ENCODE peak calls at places on chromosomes 7 and 10, in six cellular contexts. Z, H, F, I, B and M are unnamed samples.
A peak's percentile ranks its signal among the peaks of the same experiment; 100 is the strongest.

GRCh38 chr10:132061030-132061429 is 4.7 kb upstream of the JAKMIP3 start:
- DNase-seq in F (no peak), I (no peak), B (no peak), H (no peak), Z (no peak), M (no peak)

GRCh38 chr7:49081076-49081475 is 156.7 kb downstream of the CDC14C start:
- DNase-seq in I (no peak), H (no peak), F (no peak), B (no peak), Z (no peak), M (no peak)

GRCh38 chr10:97039538-97040247 is 146.1 kb downstream of the SLIT1 start:
- DNase-seq in H (no peak), I (no peak), Z (no peak), F (no peak), B (no peak), M (peak; percentile 30)

GRCh38 chr10:62073429-62073828 is 171.9 kb downstream of the ARID5B start:
- DNase-seq in H (no peak), B (no peak), F (no peak), I (no peak), Z (no peak), M (no peak)

GRCh38 chr7:159328096-159328495 is 183.4 kb upstream of the VIPR2 start:
- DNase-seq in H (no peak), I (no peak), Z (no peak), F (no peak), B (no peak), M (no peak)

GRCh38 chr10:71294856-71295255 is 24.2 kb upstream of the SLC29A3 start:
- DNase-seq in F (no peak), I (no peak), Z (no peak), B (no peak), H (no peak), M (no peak)

GRCh38 chr7:66050990-66051424 is 24.6 kb upstream of the ASL start:
- DNase-seq in Z (no peak), I (no peak), H (peak; percentile 95), F (peak; percentile 85), B (peak; percentile 97), M (peak; percentile 87)

GRCh38 chr7:140348161-140348849 is 50.0 kb downstream of the SLC37A3 start:
- DNase-seq in B (peak; percentile 86), I (no peak), H (no peak), F (peak; percentile 44), Z (no peak), M (no peak)

GRCh38 chr10:71750124-71750841 is 23.0 kb downstream of the VSIR start:
- DNase-seq in B (no peak), H (no peak), I (no peak), F (no peak), Z (no peak), M (no peak)

GRCh38 chr7:87359366-87359765 is 13.9 kb downstream of the CROT start:
- DNase-seq in Z (no peak), H (peak; percentile 50), I (no peak), B (no peak), F (peak; percentile 47), M (no peak)

GRCh38 chr10:102841827-102842345 is 4.7 kb upstream of the CYP17A1 start:
- DNase-seq in H (no peak), F (no peak), B (no peak), Z (no peak), I (no peak), M (no peak)

GRCh38 chr7:116809636-116810266 is 52.6 kb upstream of the CAPZA2 start:
- DNase-seq in F (no peak), I (no peak), B (peak; percentile 38), Z (peak; percentile 89), H (peak; percentile 93), M (no peak)

GRCh38 chr10:11165591-11166543 is 148.2 kb downstream of the CELF2 start:
- DNase-seq in H (no peak), B (no peak), Z (peak; percentile 85), F (no peak), I (peak; percentile 5), M (no peak)

GRCh38 chr7:38748056-38748610 is 117.0 kb upstream of the AMPH start:
- DNase-seq in H (peak; percentile 69), B (no peak), I (peak; percentile 3), F (no peak), Z (peak; percentile 27), M (no peak)

GRCh38 chr7:132500727-132501410 is 75.4 kb downstream of the PLXNA4 start:
- DNase-seq in F (no peak), I (no peak), H (no peak), B (peak; percentile 27), Z (peak; percentile 64), M (no peak)

GRCh38 chr7:73435471-73436009 is 2.0 kb downstream of the FZD9 start:
- DNase-seq in B (no peak), I (no peak), H (no peak), Z (no peak), F (no peak), M (no peak)

GRCh38 chr10:117960345-117960744 is 86.4 kb downstream of the RAB11FIP2 start:
- DNase-seq in H (no peak), I (no peak), B (no peak), Z (no peak), F (no peak), M (no peak)

GRCh38 chr7:151404216-151405011 is 5.4 kb downstream of the WDR86 start:
- DNase-seq in H (peak; percentile 18), Z (no peak), B (no peak), F (no peak), I (peak; percentile 66), M (peak; percentile 57)

GRCh38 chr7:157302314-157302711 is 34.5 kb upstream of the DNAJB6 start:
- DNase-seq in F (peak; percentile 19), B (no peak), H (peak; percentile 54), Z (peak; percentile 41), I (no peak), M (peak; percentile 93)
- H3K4me3 ChIP-seq in F (no peak overlapping the region), B (no peak overlapping the region), H (no peak overlapping the region), Z (no peak overlapping the region), I (no peak overlapping the region), M (no peak overlapping the region)

GRCh38 chr10:16832351-16833080 is 15.3 kb upstream of the RSU1 start:
- DNase-seq in I (no peak), F (peak; percentile 85), H (peak; percentile 91), Z (no peak), B (peak; percentile 92), M (peak; percentile 75)

GRCh38 chr10:16828114-16828568 is 10.9 kb upstream of the RSU1 start:
- DNase-seq in H (peak; percentile 95), F (no peak), B (peak; percentile 67), Z (peak; percentile 95), I (peak; percentile 22), M (peak; percentile 56)

GRCh38 chr10:16822726-16823360 is 5.6 kb upstream of the RSU1 start:
- DNase-seq in Z (no peak), F (no peak), H (no peak), I (no peak), B (no peak), M (no peak)

GRCh38 chr10:16828731-16829175 is 11.5 kb upstream of the RSU1 start:
- DNase-seq in F (peak; percentile 62), I (no peak), H (peak; percentile 71), B (peak; percentile 55), Z (no peak), M (peak; percentile 65)
- H3K4me3 ChIP-seq in F (no peak overlapping the region), I (no peak overlapping the region), H (peak overlapping the region; percentile 67), B (peak overlapping the region; percentile 10), Z (no peak overlapping the region), M (no peak overlapping the region)

DNA sequence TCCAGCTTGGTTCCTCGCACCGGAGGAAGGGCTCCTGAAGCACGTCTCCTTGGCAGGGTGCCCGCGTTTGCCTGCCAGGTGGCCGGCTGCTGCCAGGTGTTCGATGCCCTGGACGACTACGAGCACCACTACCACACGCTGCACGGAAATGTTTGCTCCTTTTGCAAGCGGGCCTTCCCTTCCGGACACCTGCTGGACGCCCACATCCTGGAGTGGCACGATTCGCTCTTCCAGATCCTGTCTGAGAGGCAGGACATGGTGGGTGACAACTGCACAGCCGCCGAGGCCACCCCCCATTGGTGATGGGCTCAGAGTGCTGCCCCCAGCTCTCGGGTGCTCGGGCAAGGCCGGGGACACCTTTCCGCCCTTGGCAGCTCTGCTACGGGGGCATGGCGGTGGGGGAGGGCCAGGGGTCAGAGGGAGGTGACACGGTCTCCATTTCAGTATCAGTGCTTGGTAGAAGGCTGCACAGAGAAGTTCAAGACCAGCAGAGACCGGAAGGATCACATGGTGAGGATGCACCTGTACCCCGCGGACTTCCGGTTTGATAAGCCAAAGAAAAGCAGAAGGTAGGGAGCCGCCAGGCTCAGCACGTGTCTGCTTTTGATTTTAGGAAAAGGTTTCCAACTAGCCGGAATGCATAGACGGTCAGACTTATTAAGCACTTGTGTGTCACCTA is 1.1 kb downstream of the ZNF511 start:
- DNase-seq in H (no peak), F (no peak), I (no peak), B (no peak), Z (no peak), M (no peak)
- H3K4me3 ChIP-seq in H (peak overlapping the region; percentile 61), F (no peak overlapping the region), I (no peak overlapping the region), B (no peak overlapping the region), Z (peak overlapping the region; percentile 98), M (no peak overlapping the region)

GRCh38 chr7:138975343-138976104 is 5.7 kb downstream of the KIAA1549 start:
- DNase-seq in H (no peak), Z (peak; percentile 39), B (no peak), F (no peak), I (no peak), M (no peak)
- H3K4me3 ChIP-seq in H (no peak overlapping the region), Z (peak overlapping the region; percentile 41), B (no peak overlapping the region), F (no peak overlapping the region), I (no peak overlapping the region), M (no peak overlapping the region)

GRCh38 chr7:107581387-107582013 is 1.5 kb downstream of the BCAP29 start:
- DNase-seq in Z (no peak), H (peak; percentile 80), B (no peak), I (no peak), F (no peak), M (no peak)
- H3K4me3 ChIP-seq in Z (no peak overlapping the region), H (peak overlapping the region; percentile 93), B (no peak overlapping the region), I (peak overlapping the region; percentile 71), F (no peak overlapping the region), M (peak overlapping the region; percentile 97)

DNA sequence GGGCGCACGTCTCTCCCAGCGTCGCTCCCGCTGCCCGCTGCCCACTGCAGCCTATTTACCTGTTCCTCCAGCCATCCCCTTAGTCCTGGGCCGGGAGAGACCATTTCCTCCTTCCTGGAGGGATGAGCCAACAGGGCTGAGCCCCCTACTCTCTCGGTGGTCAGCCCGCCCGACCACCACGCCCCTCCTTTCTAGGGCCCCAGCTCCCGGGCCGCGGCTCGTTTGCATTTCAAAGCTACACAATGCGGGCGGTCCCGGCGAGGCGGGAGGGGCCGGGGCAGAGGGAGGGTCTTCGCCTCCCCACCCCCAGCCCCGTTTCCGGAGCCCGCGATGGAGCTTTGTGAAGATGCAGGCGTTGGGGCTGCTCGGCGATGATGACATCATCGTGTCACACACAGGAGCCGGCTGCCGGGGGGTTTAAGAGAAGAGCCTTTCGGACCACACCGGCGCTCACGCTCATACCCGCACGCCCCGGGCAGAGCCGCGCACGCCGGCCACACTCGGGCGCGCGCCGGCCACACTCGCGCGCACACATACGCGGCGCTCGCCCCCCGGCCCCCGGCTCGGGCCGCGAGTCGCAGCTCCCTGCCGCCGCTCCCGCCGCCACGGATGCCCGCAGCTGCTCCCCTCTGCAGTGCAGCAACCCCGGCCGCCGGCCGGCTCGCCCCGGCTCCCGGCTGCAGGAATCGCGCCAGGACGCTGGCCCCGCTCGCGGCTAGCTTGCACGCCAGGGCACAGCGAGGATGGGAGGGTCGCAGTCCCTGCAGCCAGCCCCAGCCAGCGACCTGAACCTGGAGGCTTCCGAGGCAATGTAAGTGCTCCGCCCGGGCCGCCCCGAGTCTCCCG is 107.7 kb upstream of the BTBD16 start:
- DNase-seq in F (no peak), H (peak; percentile 66), I (no peak), B (no peak), Z (peak; percentile 96), M (no peak)
- H3K4me3 ChIP-seq in F (peak overlapping the region; percentile 37), H (peak overlapping the region; percentile 71), I (no peak overlapping the region), B (peak overlapping the region; percentile 53), Z (peak overlapping the region; percentile 96), M (peak overlapping the region; percentile 42)